ENCODE peak calls at places on chromosomes 11 and 22, in five cellular contexts. A is heart left ventricle, V is foreskin fibroblast, C is left ventricle myocardium inferior, G is brain microvascular endothelial cell. D is an unnamed sample.

GRCh38 chr11:120400564-120401364 is 64.6 kb downstream of the ARHGEF12 start:
- DNase-seq in G (peak; percentile 97), C (no peak), A (no peak), V (peak; percentile 94), D (no peak)

GRCh38 chr11:69888671-69889076 is 69.5 kb upstream of the FGF3 start:
- DNase-seq in A (peak; percentile 54), V (peak; percentile 35), C (peak; percentile 53), G (peak; percentile 28), D (peak; percentile 61)

GRCh38 chr22:25362215-25362882 is 142.9 kb downstream of the CRYBB2 start:
- DNase-seq in C (peak; percentile 58), A (peak; percentile 75), V (no peak), G (peak; percentile 52), D (peak; percentile 64)

GRCh38 chr11:119777940-119778339 is 48.9 kb upstream of the NECTIN1 start:
- DNase-seq in C (no peak), A (no peak), V (no peak), G (no peak), D (no peak)

GRCh38 chr22:36352775-36353507 is 34.8 kb downstream of the MYH9 start:
- DNase-seq in C (peak; percentile 64), A (peak; percentile 82), V (no peak), G (peak; percentile 77), D (peak; percentile 55)

GRCh38 chr22:20815477-20816050 is 41.7 kb downstream of the SERPIND1 start:
- DNase-seq in C (no peak), G (no peak), V (no peak), A (no peak), D (no peak)

GRCh38 chr22:41356430-41357028 is 25.2 kb upstream of the TEF start:
- DNase-seq in C (no peak), V (no peak), A (no peak), G (no peak), D (no peak)

GRCh38 chr11:35182317-35182939 is 43.5 kb downstream of the CD44 start:
- DNase-seq in G (no peak), A (no peak), V (no peak), C (no peak), D (no peak)

GRCh38 chr22:39490135-39490798 is 11.8 kb upstream of the MIEF1 start:
- DNase-seq in C (peak; percentile 78), G (peak; percentile 61), V (peak; percentile 56), A (peak; percentile 88), D (peak; percentile 91)

GRCh38 chr11:1844221-1845094 is 5.7 kb downstream of the TNNI2 start:
- DNase-seq in G (no peak), C (peak; percentile 73), A (peak; percentile 71), V (no peak), D (peak; percentile 86)

GRCh38 chr11:30489076-30489475 is 97.1 kb downstream of the MPPED2 start:
- DNase-seq in G (no peak), A (no peak), V (no peak), C (no peak), D (no peak)

GRCh38 chr22:47996446-47996857 is 1234.0 kb downstream of the TBC1D22A start:
- DNase-seq in C (no peak), V (no peak), G (no peak), A (no peak), D (no peak)

GRCh38 chr11:70547821-70548670 is 149.7 kb downstream of the CTTN start:
- DNase-seq in G (no peak), A (no peak), C (no peak), V (no peak), D (no peak)

GRCh38 chr11:43784301-43784700 is 96.3 kb upstream of the ALKBH3 start:
- DNase-seq in C (no peak), V (no peak), G (no peak), A (no peak), D (no peak)

GRCh38 chr11:9075441-9076000 is 15.9 kb downstream of the SCUBE2 start:
- DNase-seq in A (peak; percentile 34), C (no peak), V (no peak), G (no peak), D (no peak)

GRCh38 chr22:36026741-36027140 is 1.9 kb downstream of the RBFOX2 start:
- DNase-seq in A (no peak), V (no peak), G (no peak), C (no peak), D (no peak)

GRCh38 chr11:23288001-23288783 is 427.9 kb upstream of the CCDC179 start:
- DNase-seq in C (no peak), V (peak; percentile 94), A (no peak), G (peak; percentile 31), D (no peak)

GRCh38 chr22:25153961-25154685 is 45.5 kb upstream of the CRYBB3 start:
- DNase-seq in G (peak; percentile 7), C (peak; percentile 58), A (peak; percentile 82), V (peak; percentile 23), D (peak; percentile 81)

GRCh38 chr11:44574620-44575287 is 9.3 kb downstream of the CD82 start:
- DNase-seq in C (no peak), A (no peak), V (peak; percentile 92), G (peak; percentile 92), D (no peak)

GRCh38 chr11:8070417-8071101 is 10.5 kb upstream of the TUB start:
- DNase-seq in V (no peak), G (peak; percentile 44), C (no peak), A (no peak), D (no peak)

GRCh38 chr11:64253481-64253880 is 2.2 kb downstream of the PLCB3 start:
- DNase-seq in V (no peak), A (no peak), C (no peak), G (no peak), D (no peak)

GRCh38 chr11:76598426-76598839 is 72.1 kb downstream of the LRRC32 start:
- DNase-seq in C (no peak), G (no peak), A (peak; percentile 59), V (no peak), D (no peak)

GRCh38 chr11:47979378-47980092 is 824 bp upstream of the PTPRJ start:
- DNase-seq in A (no peak), C (no peak), G (no peak), V (no peak), D (no peak)
- TF ChIP-seq CTCF in A (no peak), C (no peak), G (no peak), V (no peak), D (no peak)

GRCh38 chr11:459511-460220 is 9.6 kb downstream of the PTDSS2 start:
- DNase-seq in A (no peak), V (no peak), C (peak; percentile 16), G (no peak), D (peak; percentile 30)
- H3K4me3 ChIP-seq in A (peak overlapping the region; percentile 28), V (no peak overlapping the region), C (peak overlapping the region; percentile 61), G (no peak overlapping the region), D (no peak overlapping the region)

DNA sequence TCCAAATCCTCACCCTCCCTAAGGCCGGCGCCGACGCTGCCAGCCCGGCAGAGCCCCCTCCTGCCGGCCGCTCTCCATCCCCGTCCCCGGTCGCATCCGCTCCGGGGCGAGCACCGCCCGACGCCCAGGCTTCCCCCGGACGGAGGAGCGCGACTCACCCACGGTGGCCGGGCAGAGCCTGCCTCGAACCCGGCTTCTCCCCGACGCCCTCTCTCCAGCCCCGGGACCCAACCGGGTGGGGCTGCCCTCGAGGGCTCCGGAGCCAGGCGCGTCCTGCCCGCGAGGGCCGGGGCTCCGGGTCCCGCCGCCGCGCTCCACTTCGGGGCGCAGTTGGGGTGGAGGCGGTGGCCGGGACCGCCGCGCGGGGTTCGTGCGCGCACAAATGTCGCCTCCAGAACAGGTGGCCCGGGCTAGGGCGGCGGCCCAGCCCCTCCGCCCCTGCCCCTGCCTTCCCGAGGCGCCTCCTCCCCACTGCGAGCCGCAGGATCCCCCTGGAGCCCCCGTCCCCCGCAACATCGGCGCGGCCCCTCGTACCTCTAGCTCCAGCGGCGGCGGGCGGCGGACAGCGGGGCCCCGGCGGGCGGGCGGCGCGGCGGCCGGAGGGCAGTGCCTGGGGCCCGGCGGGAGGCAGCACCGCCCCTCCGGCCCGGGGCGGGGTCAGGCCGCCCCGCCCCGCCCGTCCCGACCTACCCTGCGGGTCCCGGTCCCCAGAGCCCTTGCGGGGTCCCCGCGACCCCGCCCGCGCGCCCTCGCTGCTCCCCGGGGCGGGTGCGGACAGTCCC is at the start of gene A4GALT:
- DNase-seq in V (no peak), A (peak; percentile 52), G (no peak), C (peak; percentile 52), D (no peak)
- TF ChIP-seq CTCF in V (no peak), A (no peak), G (no peak), C (no peak), D (no peak)

GRCh38 chr22:27385261-27385998 is 416.1 kb downstream of the MN1 start:
- DNase-seq in V (no peak), C (no peak), G (no peak), A (no peak), D (no peak)
- H3K4me3 ChIP-seq in V (no peak overlapping the region), C (no peak overlapping the region), G (no peak overlapping the region), A (no peak overlapping the region), D (no peak overlapping the region)

GRCh38 chr11:115132829-115133228 is 371.4 kb downstream of the CADM1 start:
- DNase-seq in C (no peak), G (no peak), V (no peak), A (no peak), D (no peak)
- TF ChIP-seq CTCF in C (peak; percentile 19), G (peak; percentile 6), V (peak; percentile 6), A (peak; percentile 6), D (peak; percentile 35)

DNA sequence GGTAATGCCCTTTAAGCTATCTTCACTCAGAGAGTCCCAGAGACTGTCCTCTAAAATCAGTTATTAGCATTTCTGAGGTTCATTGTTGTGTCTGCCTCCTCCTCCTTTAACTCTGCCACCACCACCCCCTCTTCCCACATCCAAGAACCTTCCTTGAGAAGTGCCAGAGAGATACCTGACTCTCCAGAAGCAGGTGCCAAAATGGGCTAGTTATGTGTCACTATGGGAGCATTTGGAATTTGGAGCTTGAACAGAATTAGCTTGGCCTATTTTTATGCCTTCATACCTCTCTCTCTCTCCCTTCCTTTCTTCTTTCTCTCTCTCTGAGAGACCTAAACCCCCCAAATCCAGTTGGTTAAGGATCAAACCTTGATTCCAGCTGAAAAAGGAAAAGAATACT is 75.9 kb downstream of the AMOTL1 start:
- DNase-seq in C (no peak), V (no peak), G (no peak), A (no peak), D (no peak)
- H3K4me3 ChIP-seq in C (no peak overlapping the region), V (no peak overlapping the region), G (no peak overlapping the region), A (no peak overlapping the region), D (no peak overlapping the region)